ENCODE peak calls at places on chromosomes 13 and 19, in seven cellular contexts. V is tibial artery, F is nephron progenitor cell, C is progenitor cell of endocrine pancreas, Y is adrenal gland, H is lower leg skin, Q is right lobe of liver. M is an unnamed sample.

GRCh38 chr19:57701625-57702024 is 7.4 kb downstream of the ZNF154 start:
- DNase-seq in V (no peak), F (no peak), C (no peak), Y (peak), H (no peak), Q (no peak), M (no peak)

GRCh38 chr13:41304551-41304950 is 6.5 kb upstream of the NAA16 start:
- DNase-seq in V (no peak), F (no peak), C (no peak), Y (no peak), H (no peak), Q (no peak), M (no peak)

GRCh38 chr19:55473613-55474012 is 2.8 kb upstream of the ZNF628 start:
- DNase-seq in V (no peak), F (no peak), C (no peak), Y (no peak), H (no peak), Q (no peak), M (no peak)

GRCh38 chr13:59997976-59998375 is 165.8 kb downstream of the DIAPH3 start:
- DNase-seq in V (no peak), F (no peak), C (no peak), Y (no peak), H (no peak), Q (no peak), M (no peak)

GRCh38 chr13:32225494-32225931 is 89.7 kb downstream of the ZAR1L start:
- DNase-seq in V (no peak), F (no peak), C (no peak), Y (no peak), H (no peak), Q (no peak), M (no peak)

GRCh38 chr13:91797567-91797966 is 399.1 kb downstream of the GPC5 start:
- DNase-seq in V (no peak), F (no peak), C (no peak), Y (no peak), H (no peak), Q (no peak), M (no peak)

GRCh38 chr13:113854238-113855011 is 9.5 kb downstream of the GAS6 start:
- DNase-seq in V (peak), F (no peak), C (no peak), Y (peak), H (no peak), Q (no peak), M (peak)

GRCh38 chr13:20833900-20834679 is 60.3 kb upstream of the EEF1AKMT1 start:
- DNase-seq in V (no peak), F (no peak), C (no peak), Y (no peak), H (no peak), Q (no peak), M (no peak)

GRCh38 chr19:29497686-29498436 is 27.9 kb upstream of the VSTM2B start:
- DNase-seq in V (no peak), F (no peak), C (no peak), Y (no peak), H (no peak), Q (no peak), M (peak)

GRCh38 chr13:79481685-79482052 is 714 bp downstream of the NDFIP2 start:
- DNase-seq in V (no peak), F (no peak), C (no peak), Y (no peak), H (no peak), Q (no peak), M (no peak)

GRCh38 chr13:90098580-90098979 is 1248.9 kb upstream of the MIR17HG start:
- DNase-seq in V (no peak), F (no peak), C (no peak), Y (no peak), H (no peak), Q (no peak), M (no peak)

GRCh38 chr19:35236638-35237400 is 8.3 kb upstream of the FAM187B start:
- DNase-seq in V (no peak), F (no peak), C (no peak), Y (peak), H (no peak), Q (peak), M (no peak)

GRCh38 chr13:21060063-21060826 is 1.1 kb downstream of the LATS2 start:
- DNase-seq in V (peak), F (peak), C (peak), Y (peak), H (no peak), Q (peak), M (no peak)

GRCh38 chr13:98397221-98397620 is 179.7 kb downstream of the STK24 start:
- DNase-seq in V (no peak), F (no peak), C (no peak), Y (no peak), H (no peak), Q (no peak), M (no peak)

GRCh38 chr19:13881231-13881691 is 4.3 kb downstream of the NANOS3 start:
- DNase-seq in V (no peak), F (peak), C (no peak), Y (no peak), H (no peak), Q (no peak), M (no peak)

GRCh38 chr13:93558637-93559036 is 332.0 kb downstream of the GPC6 start:
- DNase-seq in V (no peak), F (no peak), C (no peak), Y (no peak), H (no peak), Q (no peak), M (no peak)

GRCh38 chr13:23724196-23724970 is 154.2 kb downstream of the TNFRSF19 start:
- DNase-seq in V (no peak), F (no peak), C (no peak), Y (no peak), H (no peak), Q (no peak), M (no peak)

GRCh38 chr19:13764821-13765394 is 586 bp downstream of the MRI1 start:
- DNase-seq in V (no peak), F (peak), C (no peak), Y (no peak), H (no peak), Q (no peak), M (no peak)

GRCh38 chr13:109096101-109096500 is 466.7 kb downstream of the MYO16 start:
- DNase-seq in V (no peak), F (no peak), C (no peak), Y (no peak), H (no peak), Q (no peak), M (no peak)

GRCh38 chr19:13849991-13850909 is 26.7 kb upstream of the NANOS3 start:
- DNase-seq in V (peak), F (peak), C (peak), Y (peak), H (peak), Q (peak), M (no peak)

GRCh38 chr13:34207334-34207733 is 389.4 kb downstream of the RFC3 start:
- DNase-seq in V (no peak), F (no peak), C (no peak), Y (peak), H (no peak), Q (no peak), M (no peak)

GRCh38 chr19:3608750-3609322 is 2.2 kb upstream of the TBXA2R start:
- DNase-seq in V (no peak), F (no peak), C (no peak), Y (peak), H (no peak), Q (peak), M (no peak)

GRCh38 chr19:38164526-38164925 is 59.5 kb downstream of the DPF1 start:
- DNase-seq in V (no peak), F (no peak), C (no peak), Y (no peak), H (no peak), Q (no peak), M (no peak)

GRCh38 chr19:10766049-10766623 is 48.3 kb downstream of the DNM2 start:
- DNase-seq in V (no peak), F (no peak), C (no peak), Y (peak), H (no peak), Q (no peak), M (no peak)

GRCh38 chr19:35975608-35976214 is 19.3 kb upstream of the SDHAF1 start:
- DNase-seq in V (no peak), F (peak), C (peak), Y (no peak), H (no peak), Q (no peak), M (no peak)

GRCh38 chr13:75091707-75092106 is 390.3 kb downstream of the TBC1D4 start:
- DNase-seq in V (no peak), F (no peak), C (no peak), Y (no peak), H (no peak), Q (no peak), M (no peak)

GRCh38 chr19:32388393-32388724 is 17.2 kb upstream of the DPY19L3 start:
- DNase-seq in V (no peak), F (no peak), C (no peak), Y (no peak), H (no peak), Q (no peak), M (no peak)

GRCh38 chr13:26923824-26924605 is 163.4 kb upstream of the GPR12 start:
- DNase-seq in V (no peak), F (no peak), C (no peak), Y (peak), H (no peak), Q (no peak), M (no peak)

GRCh38 chr19:36514012-36514612 is 14.0 kb downstream of the ZNF260 start:
- DNase-seq in V (no peak), F (no peak), C (no peak), Y (no peak), H (no peak), Q (no peak), M (no peak)

GRCh38 chr19:55700813-55701212 is 25.8 kb downstream of the EPN1 start:
- DNase-seq in V (no peak), F (no peak), C (no peak), Y (peak), H (no peak), Q (no peak), M (peak)

GRCh38 chr19:49553451-49554271 is 25.9 kb downstream of the RCN3 start:
- DNase-seq in V (no peak), F (no peak), C (no peak), Y (no peak), H (peak), Q (no peak), M (no peak)

DNA sequence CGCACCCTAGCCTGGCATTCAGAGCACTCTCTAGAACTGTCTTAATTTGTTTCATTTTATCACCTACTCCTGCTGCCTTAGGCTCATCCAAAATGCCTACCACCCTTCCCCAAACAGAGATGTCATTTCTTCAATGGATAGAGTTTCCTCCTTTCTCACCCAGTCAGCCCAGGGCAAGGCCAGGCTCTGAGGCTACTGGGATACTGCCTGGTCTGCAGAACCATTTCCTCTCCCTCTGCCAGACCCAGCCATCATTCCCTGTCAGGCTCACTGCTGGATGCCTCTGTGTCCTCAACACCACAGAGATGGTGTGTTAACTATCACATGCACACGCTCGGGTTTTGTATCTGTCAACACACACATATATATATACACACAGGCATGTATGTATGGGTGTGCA is 47.2 kb downstream of the C13orf42 start:
- DNase-seq in V (no peak), F (no peak), C (no peak), Y (no peak), H (no peak), Q (no peak), M (no peak)
- TF ChIP-seq CTCF in V (no peak), F (no peak), C (no peak), Y (no peak), H (no peak), Q (no peak), M (no peak)

GRCh38 chr19:5052515-5052914 is 83.6 kb downstream of the KDM4B start:
- DNase-seq in V (no peak), F (no peak), C (no peak), Y (peak), H (no peak), Q (no peak), M (no peak)
- TF ChIP-seq CTCF in V (no peak), F (no peak), C (peak), Y (no peak), H (no peak), Q (no peak), M (peak)

DNA sequence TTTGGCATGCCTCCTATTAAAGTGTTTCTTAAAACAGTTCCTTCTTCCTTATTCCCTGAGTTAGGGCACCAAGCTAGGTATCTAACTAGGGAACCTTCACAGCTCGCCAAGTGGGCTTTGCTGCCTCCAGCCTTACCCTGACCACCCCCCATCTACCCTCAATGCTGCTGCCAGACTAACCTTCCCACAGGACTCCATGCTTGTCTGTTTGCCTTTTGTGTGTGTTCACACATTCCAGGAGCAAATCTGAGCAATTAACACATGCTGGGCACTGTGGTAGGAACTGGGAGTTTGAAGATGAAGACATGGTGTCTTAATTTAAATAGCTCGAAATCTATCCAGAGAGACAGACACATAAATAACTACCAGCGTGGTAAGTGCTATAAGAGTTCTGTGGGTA is 185.2 kb downstream of the MZT1 start:
- DNase-seq in V (no peak), F (no peak), C (no peak), Y (no peak), H (no peak), Q (no peak), M (no peak)
- TF ChIP-seq CTCF in V (no peak), F (no peak), C (no peak), Y (no peak), H (no peak), Q (no peak), M (no peak)

GRCh38 chr19:48190288-48191284 is 20.1 kb downstream of the ZSWIM9 start:
- DNase-seq in V (no peak), F (peak), C (peak), Y (peak), H (no peak), Q (peak), M (peak)
- TF ChIP-seq CTCF in V (no peak), F (peak), C (peak), Y (no peak), H (no peak), Q (no peak), M (peak)